ENCODE peak calls at places on chromosomes 2 and 18, in four cellular contexts. D, F, Z and J are unnamed samples.

GRCh38 chr2:237691908-237692600 is 64.7 kb downstream of the LRRFIP1 start:
- DNase-seq in F (peak), D (peak), Z (peak), J (peak)

GRCh38 chr2:10480359-10480949 is 32.3 kb upstream of the ODC1 start:
- DNase-seq in F (no peak), Z (no peak), D (no peak), J (no peak)

GRCh38 chr2:144460981-144461766 is 58.7 kb downstream of the ZEB2 start:
- DNase-seq in Z (no peak), D (no peak), F (no peak), J (peak)

GRCh38 chr18:13879937-13880336 is 35.4 kb downstream of the MC2R start:
- DNase-seq in D (no peak), F (no peak), Z (no peak), J (no peak)

GRCh38 chr2:959453-959852 is 8.8 kb downstream of the SNTG2 start:
- DNase-seq in Z (no peak), D (no peak), F (no peak), J (no peak)

GRCh38 chr18:27996792-27997191 is 180.1 kb downstream of the CDH2 start:
- DNase-seq in D (no peak), Z (no peak), F (no peak), J (no peak)

GRCh38 chr18:43170586-43170985 is 55.1 kb upstream of the RIT2 start:
- DNase-seq in D (no peak), Z (no peak), F (no peak), J (no peak)

GRCh38 chr2:106542730-106543359 is 55.7 kb downstream of the CD8B2 start:
- DNase-seq in D (peak), F (peak), Z (peak), J (peak)

GRCh38 chr18:79107886-79108285 is 38.7 kb downstream of the ATP9B start:
- DNase-seq in Z (no peak), F (no peak), D (no peak), J (no peak)

GRCh38 chr2:131827481-131828163 is 299.9 kb downstream of the CCDC74A start:
- DNase-seq in Z (no peak), D (no peak), F (no peak), J (no peak)

GRCh38 chr2:29753676-29754444 is 167.5 kb downstream of the ALK start:
- DNase-seq in D (no peak), F (no peak), Z (no peak), J (no peak)

GRCh38 chr2:108169982-108170625 is 69.7 kb upstream of the SULT1C3 start:
- DNase-seq in F (peak), D (peak), Z (no peak), J (peak)

GRCh38 chr2:57549642-57550102 is 496.9 kb upstream of the VRK2 start:
- DNase-seq in F (peak), D (no peak), Z (no peak), J (no peak)

GRCh38 chr2:226631187-226631586 is 168.4 kb downstream of the IRS1 start:
- DNase-seq in Z (no peak), D (no peak), F (no peak), J (no peak)
- TF ChIP-seq PHF8 in Z (no peak), D (no peak), F (no peak), J (no peak)

GRCh38 chr2:98040331-98040939 is 44.7 kb upstream of the TMEM131 start:
- DNase-seq in D (no peak), Z (no peak), F (no peak), J (no peak)

GRCh38 chr2:98037666-98038339 is 42.1 kb upstream of the TMEM131 start:
- DNase-seq in F (no peak), D (no peak), Z (no peak), J (no peak)

GRCh38 chr2:98036349-98037000 is 40.7 kb upstream of the TMEM131 start:
- DNase-seq in Z (no peak), D (no peak), F (no peak), J (no peak)

GRCh38 chr2:98037206-98037605 is 41.5 kb upstream of the TMEM131 start:
- DNase-seq in F (no peak), D (no peak), Z (no peak), J (no peak)

DNA sequence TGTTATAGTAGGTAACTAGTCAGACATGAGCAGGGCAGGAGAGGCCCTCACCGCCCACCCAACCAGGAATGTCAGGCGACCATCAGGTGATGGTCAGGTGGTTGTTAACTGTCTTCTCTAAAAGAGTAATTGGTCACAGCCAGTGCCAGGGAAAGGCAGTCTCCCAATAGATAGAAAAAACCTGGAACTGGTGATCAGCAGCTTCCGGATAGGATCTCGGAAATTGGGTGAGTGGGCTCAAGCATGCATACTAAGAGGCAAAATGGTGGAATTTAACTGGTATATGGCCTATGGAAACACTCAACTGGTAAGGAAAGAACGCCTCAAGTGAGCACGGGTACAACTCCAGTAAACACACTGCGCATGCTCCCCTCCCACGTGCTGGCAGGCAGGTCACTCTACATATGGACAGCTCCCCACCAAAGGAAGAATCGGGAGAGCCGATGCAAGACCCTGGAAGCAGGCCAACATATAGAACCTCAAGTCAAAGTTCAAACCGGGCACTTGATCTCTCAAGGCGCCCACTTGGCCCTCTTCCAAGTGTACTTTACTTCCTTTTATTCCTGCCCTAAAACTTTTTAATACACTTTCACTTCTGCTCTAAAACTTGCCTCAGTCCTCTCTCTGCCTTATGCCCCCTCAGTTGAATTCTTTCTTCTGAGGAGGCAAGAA is 43.5 kb upstream of the TMEM131 start:
- DNase-seq in Z (no peak), F (no peak), D (no peak), J (no peak)
- TF ChIP-seq PHF8 in Z (no peak), F (no peak), D (no peak), J (no peak)

GRCh38 chr2:43084699-43085091 is 141.7 kb downstream of the ZFP36L2 start:
- DNase-seq in Z (no peak), D (no peak), F (no peak), J (peak)

GRCh38 chr2:43082878-43083261 is 143.5 kb downstream of the ZFP36L2 start:
- DNase-seq in Z (no peak), D (no peak), F (no peak), J (no peak)

GRCh38 chr2:43083710-43084698 is 142.4 kb downstream of the ZFP36L2 start:
- DNase-seq in F (no peak), D (no peak), Z (no peak), J (no peak)

GRCh38 chr2:43082111-43082877 is 144.1 kb downstream of the ZFP36L2 start:
- DNase-seq in Z (no peak), D (no peak), F (peak), J (no peak)

DNA sequence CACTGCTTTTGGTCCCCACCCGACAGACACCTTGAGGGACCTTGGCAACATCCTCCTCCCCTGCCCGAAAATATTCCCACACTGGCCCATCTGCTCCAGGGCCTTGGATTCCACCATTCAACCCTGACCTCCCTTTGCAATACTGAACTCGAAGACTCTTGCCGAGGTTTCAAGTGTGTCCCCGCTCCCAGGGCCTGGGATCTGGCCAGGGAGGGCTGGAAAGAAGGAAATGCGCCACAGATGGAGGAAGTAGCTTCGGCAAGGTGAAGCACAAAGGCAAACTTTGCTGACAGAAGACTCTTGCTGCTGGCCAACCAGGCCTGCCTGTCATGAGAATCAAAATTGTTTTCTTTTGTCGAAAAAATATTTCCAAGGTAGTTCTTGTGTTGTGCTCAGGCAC is 143.1 kb downstream of the ZFP36L2 start:
- DNase-seq in D (no peak), Z (no peak), F (no peak), J (no peak)
- TF ChIP-seq PHF8 in D (no peak), Z (no peak), F (no peak), J (no peak)

DNA sequence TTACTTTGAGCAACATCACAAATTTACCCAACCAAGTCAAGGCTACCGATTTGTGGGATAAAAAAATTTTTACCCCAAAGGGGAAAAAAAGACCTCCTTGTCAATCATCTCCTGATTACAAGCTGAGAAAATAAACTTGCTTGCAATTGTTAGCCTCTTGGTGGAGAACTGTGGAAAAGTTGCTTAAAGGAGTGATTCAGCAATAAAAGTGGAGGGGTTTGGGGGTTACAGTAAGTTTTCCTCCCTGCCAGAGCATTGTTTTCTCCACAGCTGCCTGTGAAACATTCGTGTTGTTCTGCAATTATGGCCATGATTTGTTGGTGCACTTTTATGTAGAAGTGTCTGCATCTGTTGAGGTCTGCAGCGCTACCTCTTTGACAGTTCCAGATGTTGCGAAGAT is 82.6 kb downstream of the EN1 start:
- DNase-seq in Z (no peak), D (no peak), F (no peak), J (no peak)
- TF ChIP-seq PHF8 in Z (no peak), D (no peak), F (no peak), J (no peak)

GRCh38 chr2:64598226-64598625 is 55.5 kb downstream of the SERTAD2 start:
- DNase-seq in D (no peak), Z (no peak), F (no peak), J (no peak)

GRCh38 chr2:64594563-64594989 is 59.1 kb downstream of the SERTAD2 start:
- DNase-seq in Z (no peak), D (no peak), F (no peak), J (no peak)

GRCh38 chr2:64599469-64599868 is 54.2 kb downstream of the SERTAD2 start:
- DNase-seq in F (no peak), Z (no peak), D (peak), J (no peak)

GRCh38 chr2:64592994-64593655 is 60.6 kb downstream of the SERTAD2 start:
- DNase-seq in Z (no peak), D (no peak), F (no peak), J (no peak)

GRCh38 chr2:64595397-64596160 is 58.1 kb downstream of the SERTAD2 start:
- DNase-seq in Z (no peak), F (no peak), D (peak), J (peak)
- TF ChIP-seq PHF8 in Z (no peak), F (no peak), D (no peak), J (no peak)

DNA sequence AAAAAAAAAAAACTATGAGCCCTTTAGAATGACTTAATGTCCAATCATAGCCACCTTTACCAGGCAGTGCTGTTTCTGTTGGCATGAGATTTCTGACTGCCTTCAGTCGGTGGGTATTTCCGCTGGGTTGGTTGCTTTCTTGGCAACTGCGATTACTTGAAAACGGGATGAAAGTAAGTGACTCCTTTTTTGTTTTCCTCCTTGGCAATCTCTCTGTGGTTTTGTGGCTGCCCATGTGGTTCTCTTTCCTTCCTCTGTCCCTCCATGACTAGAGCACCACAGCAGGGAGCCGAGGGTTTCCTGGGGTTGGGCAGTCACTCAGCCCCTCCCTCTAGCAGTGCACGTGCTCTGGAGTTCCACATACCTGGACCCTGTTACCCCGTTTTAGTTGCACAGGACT is 112.1 kb downstream of the KLHL29 start:
- DNase-seq in F (no peak), Z (no peak), D (no peak), J (no peak)
- TF ChIP-seq PHF8 in F (no peak), Z (no peak), D (no peak), J (no peak)

GRCh38 chr2:234446404-234447076 is 50.3 kb downstream of the ARL4C start:
- DNase-seq in Z (no peak), D (no peak), F (no peak), J (no peak)
- TF ChIP-seq PHF8 in Z (no peak), D (no peak), F (no peak), J (no peak)

GRCh38 chr2:189249901-189250300 is 70.3 kb upstream of the COL5A2 start:
- DNase-seq in D (no peak), F (no peak), Z (no peak), J (no peak)

GRCh38 chr2:189247276-189247675 is 67.7 kb upstream of the COL5A2 start:
- DNase-seq in D (no peak), F (no peak), Z (no peak), J (no peak)

GRCh38 chr2:189249171-189249570 is 69.6 kb upstream of the COL5A2 start:
- DNase-seq in F (no peak), Z (no peak), D (no peak), J (no peak)

GRCh38 chr2:189252991-189253680 is 73.6 kb upstream of the COL5A2 start:
- DNase-seq in F (no peak), D (no peak), Z (no peak), J (no peak)

GRCh38 chr2:189248116-189248515 is 68.6 kb upstream of the COL5A2 start:
- DNase-seq in F (no peak), D (no peak), Z (no peak), J (no peak)
- TF ChIP-seq PHF8 in F (no peak), D (no peak), Z (no peak), J (no peak)

GRCh38 chr2:113277474-113278072 is 1.1 kb downstream of the PAX8 start:
- DNase-seq in Z (no peak), F (no peak), D (no peak), J (no peak)
- TF ChIP-seq PHF8 in Z (no peak), F (no peak), D (no peak), J (no peak)